ENCODE peak calls at places on chromosomes 6 and 20, in ten cellular contexts. W is upper lobe of right lung; P is GM23248; M is left ventricle myocardium inferior; H is adrenal gland; J is A549; D is heart right ventricle; G is stimulated activated effector memory CD8-positive, alpha-beta T cell treated with anti-CD3 and anti-CD28 coated beads, Interleukin-12 subunit alpha, Interleukin-12 subunit beta, amount 100 ng/mL, for 72 hours; C is LoVo; V is cardiac fibroblast. Z is an unnamed sample.

GRCh38 chr6:150377211-150377781 is 8.5 kb downstream of the IYD start:
- DNase-seq in W (no peak), G (no peak), J (no peak), D (no peak), H (no peak), M (no peak), C (no peak), P (peak), V (no peak), Z (peak)

GRCh38 chr20:52172392-52173047 is 19.1 kb downstream of the ZFP64 start:
- DNase-seq in C (no peak), P (no peak), M (no peak), G (no peak), J (no peak), W (no peak), H (no peak), D (no peak), V (no peak), Z (no peak)

GRCh38 chr20:63052571-63053429 is 46.0 kb upstream of the BHLHE23 start:
- DNase-seq in J (no peak), V (no peak), G (no peak), M (peak), P (peak), H (no peak), D (peak), W (peak), C (no peak), Z (no peak)

GRCh38 chr20:3431109-3431508 is 23.6 kb upstream of the DNAAF9 start:
- DNase-seq in D (no peak), H (no peak), J (no peak), G (no peak), W (no peak), C (no peak), P (peak), M (no peak), V (no peak), Z (peak)

GRCh38 chr6:38477680-38478260 is 162.0 kb downstream of the BTBD9 start:
- DNase-seq in J (no peak), C (no peak), G (no peak), D (no peak), V (no peak), P (no peak), M (no peak), W (no peak), H (no peak), Z (no peak)

GRCh38 chr6:36224918-36225461 is 28.4 kb downstream of the BRPF3 start:
- DNase-seq in D (no peak), H (peak), V (peak), M (no peak), J (no peak), G (no peak), C (no peak), P (no peak), W (no peak), Z (peak)

GRCh38 chr6:26033132-26033941 is 53.9 kb upstream of the HFE start:
- DNase-seq in P (peak), H (peak), J (peak), M (peak), C (peak), W (peak), V (peak), D (peak), G (no peak), Z (peak)

GRCh38 chr20:6178537-6178936 is 55.7 kb upstream of the FERMT1 start:
- DNase-seq in C (peak), H (no peak), J (no peak), M (no peak), V (peak), D (no peak), G (no peak), P (peak), W (no peak), Z (peak)

GRCh38 chr20:23138682-23139081 is 52.6 kb upstream of the CD93 start:
- DNase-seq in C (no peak), W (no peak), V (no peak), M (no peak), D (no peak), G (no peak), H (no peak), P (no peak), J (no peak), Z (no peak)

GRCh38 chr6:32126880-32127279 is 1.2 kb downstream of the ATF6B start:
- DNase-seq in M (no peak), P (peak), V (no peak), C (no peak), H (no peak), J (no peak), D (no peak), G (no peak), W (no peak), Z (no peak)

GRCh38 chr20:38091447-38092216 is 58.1 kb downstream of the RPRD1B start:
- DNase-seq in G (no peak), H (no peak), W (no peak), M (no peak), J (no peak), P (no peak), D (no peak), C (no peak), V (no peak), Z (no peak)

GRCh38 chr6:119895626-119896025 is 546.1 kb upstream of the MAN1A1 start:
- DNase-seq in G (no peak), M (no peak), P (no peak), V (no peak), H (no peak), C (no peak), W (no peak), J (no peak), D (no peak), Z (no peak)

GRCh38 chr6:170459451-170459850 is 93.7 kb downstream of the PSMB1 start:
- DNase-seq in H (no peak), P (peak), D (no peak), C (no peak), V (peak), J (no peak), G (no peak), W (peak), M (no peak), Z (peak)

GRCh38 chr6:63571382-63571882 is 848 bp upstream of the LOC128125822 start:
- DNase-seq in J (no peak), V (no peak), P (no peak), D (no peak), W (no peak), H (no peak), G (no peak), C (no peak), M (no peak), Z (no peak)

GRCh38 chr6:111754423-111754822 is 118.8 kb downstream of the FYN start:
- DNase-seq in W (no peak), J (no peak), H (no peak), D (no peak), G (no peak), C (no peak), V (no peak), P (no peak), M (no peak), Z (no peak)

GRCh38 chr20:59678286-59678685 is 73.9 kb downstream of the PHACTR3 start:
- DNase-seq in G (no peak), J (no peak), P (no peak), C (no peak), V (no peak), H (peak), M (no peak), D (no peak), W (no peak), Z (no peak)

GRCh38 chr20:44849712-44850111 is 35.8 kb upstream of the YWHAB start:
- DNase-seq in C (no peak), W (no peak), G (no peak), H (no peak), M (no peak), P (no peak), V (no peak), D (no peak), J (no peak), Z (no peak)

GRCh38 chr20:9025643-9026042 is 43.2 kb upstream of the PLCB4 start:
- DNase-seq in D (no peak), G (no peak), J (peak), V (peak), W (no peak), C (no peak), H (no peak), P (peak), M (no peak), Z (peak)

GRCh38 chr6:33481192-33481591 is 26.8 kb downstream of the ZBTB9 start:
- DNase-seq in H (no peak), M (no peak), J (no peak), P (no peak), G (no peak), D (no peak), V (no peak), C (no peak), W (no peak), Z (no peak)

GRCh38 chr20:45779011-45779915 is 12.4 kb downstream of the WFDC3 start:
- DNase-seq in P (peak), D (peak), V (peak), M (peak), H (peak), J (peak), C (peak), W (peak), G (no peak), Z (peak)

GRCh38 chr6:27161946-27162603 is 85.4 kb upstream of the PRSS16 start:
- DNase-seq in J (no peak), W (no peak), P (peak), H (no peak), M (no peak), G (no peak), C (peak), D (no peak), V (peak), Z (peak)

GRCh38 chr6:6825986-6826901 is 237.7 kb downstream of the LY86 start:
- DNase-seq in M (peak), G (no peak), H (peak), W (peak), V (no peak), P (peak), J (no peak), C (no peak), D (peak), Z (no peak)

GRCh38 chr6:130116273-130116672 is 97.9 kb downstream of the L3MBTL3 start:
- DNase-seq in G (no peak), D (no peak), C (no peak), P (no peak), H (no peak), M (no peak), V (no peak), W (no peak), J (no peak), Z (no peak)

GRCh38 chr6:41409489-41409888 is 74.1 kb downstream of the NCR2 start:
- DNase-seq in M (no peak), W (no peak), D (no peak), V (no peak), H (no peak), P (no peak), J (no peak), G (no peak), C (no peak), Z (no peak)

GRCh38 chr6:4297348-4297747 is 162.0 kb upstream of the ECI2 start:
- DNase-seq in W (no peak), G (no peak), C (no peak), D (no peak), H (no peak), J (no peak), P (no peak), V (no peak), M (no peak), Z (no peak)

Z was measured in EH.